ENCODE peak calls at places on chromosome 13, in nine cellular contexts. One of them, this sample, is unnamed.

GRCh38 chr13:43874512-43875092 is 4.9 kb downstream of the CCDC122 start:
- DNase-seq in heart right ventricle: no peak
- DNase-seq in PC-9: no peak
- DNase-seq in transverse colon: no peak
- DNase-seq in thoracic aorta: no peak
- DNase-seq in uterus: no peak
- DNase-seq in adrenal gland: no peak
- DNase-seq in fibroblast of lung: peak
- DNase-seq in endothelial cell of umbilical vein: peak
- DNase-seq in this sample: no peak

GRCh38 chr13:100789968-100790367 is 115.4 kb upstream of the TMTC4 start:
- DNase-seq in transverse colon: no peak
- DNase-seq in heart right ventricle: no peak
- DNase-seq in PC-9: no peak
- DNase-seq in uterus: no peak
- DNase-seq in adrenal gland: no peak
- DNase-seq in fibroblast of lung: no peak
- DNase-seq in thoracic aorta: no peak
- DNase-seq in endothelial cell of umbilical vein: no peak
- DNase-seq in this sample: no peak

GRCh38 chr13:43767351-43767901 is 19.3 kb downstream of the ENOX1 start:
- DNase-seq in thoracic aorta: no peak
- DNase-seq in fibroblast of lung: peak
- DNase-seq in heart right ventricle: peak
- DNase-seq in PC-9: no peak
- DNase-seq in endothelial cell of umbilical vein: no peak
- DNase-seq in uterus: peak
- DNase-seq in transverse colon: no peak
- DNase-seq in adrenal gland: peak
- DNase-seq in this sample: no peak

GRCh38 chr13:100333141-100333540 is 244.2 kb downstream of the PCCA start:
- DNase-seq in endothelial cell of umbilical vein: no peak
- DNase-seq in adrenal gland: no peak
- DNase-seq in PC-9: no peak
- DNase-seq in uterus: no peak
- DNase-seq in thoracic aorta: no peak
- DNase-seq in transverse colon: no peak
- DNase-seq in heart right ventricle: no peak
- DNase-seq in fibroblast of lung: no peak
- DNase-seq in this sample: no peak

GRCh38 chr13:99766641-99767045 is 204.9 kb downstream of the ZIC5 start:
- DNase-seq in heart right ventricle: no peak
- DNase-seq in PC-9: no peak
- DNase-seq in transverse colon: no peak
- DNase-seq in endothelial cell of umbilical vein: no peak
- DNase-seq in adrenal gland: no peak
- DNase-seq in thoracic aorta: no peak
- DNase-seq in uterus: no peak
- DNase-seq in fibroblast of lung: no peak
- DNase-seq in this sample: no peak

GRCh38 chr13:114053026-114053425 is 79.2 kb upstream of the C13orf46 start:
- DNase-seq in uterus: no peak
- DNase-seq in adrenal gland: no peak
- DNase-seq in PC-9: no peak
- DNase-seq in endothelial cell of umbilical vein: no peak
- DNase-seq in transverse colon: no peak
- DNase-seq in heart right ventricle: no peak
- DNase-seq in fibroblast of lung: peak
- DNase-seq in thoracic aorta: no peak
- DNase-seq in this sample: no peak

GRCh38 chr13:48449656-48450055 is 36.7 kb upstream of the LPAR6 start:
- DNase-seq in heart right ventricle: no peak
- DNase-seq in thoracic aorta: no peak
- DNase-seq in transverse colon: no peak
- DNase-seq in fibroblast of lung: peak
- DNase-seq in uterus: no peak
- DNase-seq in adrenal gland: no peak
- DNase-seq in endothelial cell of umbilical vein: no peak
- DNase-seq in PC-9: no peak
- DNase-seq in this sample: no peak

GRCh38 chr13:101925731-101926130 is 473.3 kb downstream of the ITGBL1 start:
- DNase-seq in fibroblast of lung: no peak
- DNase-seq in transverse colon: no peak
- DNase-seq in thoracic aorta: no peak
- DNase-seq in heart right ventricle: no peak
- DNase-seq in PC-9: no peak
- DNase-seq in endothelial cell of umbilical vein: no peak
- DNase-seq in uterus: no peak
- DNase-seq in adrenal gland: no peak
- DNase-seq in this sample: no peak

GRCh38 chr13:84542348-84542747 is 660.1 kb upstream of the SLITRK1 start:
- DNase-seq in uterus: no peak
- DNase-seq in heart right ventricle: no peak
- DNase-seq in fibroblast of lung: no peak
- DNase-seq in adrenal gland: no peak
- DNase-seq in transverse colon: no peak
- DNase-seq in PC-9: no peak
- DNase-seq in endothelial cell of umbilical vein: no peak
- DNase-seq in thoracic aorta: no peak
- DNase-seq in this sample: no peak

GRCh38 chr13:97018029-97018819 is 23.9 kb upstream of the OXGR1 start:
- DNase-seq in adrenal gland: peak
- DNase-seq in fibroblast of lung: peak
- DNase-seq in heart right ventricle: peak
- DNase-seq in uterus: no peak
- DNase-seq in PC-9: peak
- DNase-seq in thoracic aorta: no peak
- DNase-seq in endothelial cell of umbilical vein: peak
- DNase-seq in transverse colon: peak
- DNase-seq in this sample: no peak

GRCh38 chr13:36778083-36778671 is 40.8 kb upstream of the RFXAP start:
- DNase-seq in adrenal gland: no peak
- DNase-seq in PC-9: peak
- DNase-seq in fibroblast of lung: peak
- DNase-seq in uterus: no peak
- DNase-seq in transverse colon: no peak
- DNase-seq in heart right ventricle: no peak
- DNase-seq in endothelial cell of umbilical vein: no peak
- DNase-seq in thoracic aorta: no peak
- DNase-seq in this sample: no peak

GRCh38 chr13:20995245-20995829 is 66.0 kb downstream of the LATS2 start:
- DNase-seq in fibroblast of lung: no peak
- DNase-seq in PC-9: no peak
- DNase-seq in endothelial cell of umbilical vein: no peak
- DNase-seq in heart right ventricle: no peak
- DNase-seq in thoracic aorta: no peak
- DNase-seq in uterus: no peak
- DNase-seq in adrenal gland: peak
- DNase-seq in transverse colon: no peak
- DNase-seq in this sample: peak

GRCh38 chr13:95784161-95784880 is 107.4 kb downstream of the DNAJC3 start:
- DNase-seq in heart right ventricle: no peak
- DNase-seq in adrenal gland: no peak
- DNase-seq in endothelial cell of umbilical vein: peak
- DNase-seq in transverse colon: no peak
- DNase-seq in PC-9: no peak
- DNase-seq in uterus: no peak
- DNase-seq in thoracic aorta: no peak
- DNase-seq in fibroblast of lung: peak
- DNase-seq in this sample: no peak

GRCh38 chr13:52862358-52863206 is 14.1 kb upstream of the PCDH8 start:
- DNase-seq in fibroblast of lung: no peak
- DNase-seq in transverse colon: peak
- DNase-seq in adrenal gland: peak
- DNase-seq in thoracic aorta: no peak
- DNase-seq in uterus: no peak
- DNase-seq in heart right ventricle: no peak
- DNase-seq in PC-9: peak
- DNase-seq in endothelial cell of umbilical vein: peak
- DNase-seq in this sample: no peak

GRCh38 chr13:27583645-27584044 is 36.7 kb downstream of the LNX2 start:
- DNase-seq in PC-9: no peak
- DNase-seq in adrenal gland: no peak
- DNase-seq in endothelial cell of umbilical vein: peak
- DNase-seq in thoracic aorta: no peak
- DNase-seq in uterus: no peak
- DNase-seq in heart right ventricle: no peak
- DNase-seq in fibroblast of lung: no peak
- DNase-seq in transverse colon: no peak
- DNase-seq in this sample: no peak

DNA sequence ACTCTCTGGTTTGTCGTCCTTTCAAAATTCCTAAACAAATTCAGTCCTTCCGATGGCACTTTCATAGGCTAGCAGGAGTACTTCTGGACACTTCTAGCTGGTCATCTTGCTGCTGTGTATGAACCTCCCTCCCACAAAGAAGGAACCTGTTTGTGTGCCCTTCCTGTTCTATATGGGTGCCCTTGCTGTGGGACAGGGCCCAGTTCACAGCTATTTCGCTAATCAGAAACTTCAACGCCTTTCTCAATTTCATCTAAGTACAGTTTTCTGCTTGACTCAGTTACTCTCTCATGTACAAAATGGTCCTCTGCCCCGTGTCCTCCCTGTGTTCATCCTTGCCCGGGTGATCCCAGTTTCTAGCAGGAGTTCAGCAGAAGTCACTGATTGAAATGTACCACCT is 96.1 kb downstream of the STARD13 start:
- DNase-seq in adrenal gland: no peak
- DNase-seq in PC-9: no peak
- DNase-seq in thoracic aorta: no peak
- DNase-seq in endothelial cell of umbilical vein: no peak
- DNase-seq in transverse colon: no peak
- DNase-seq in heart right ventricle: no peak
- DNase-seq in fibroblast of lung: no peak
- DNase-seq in uterus: no peak
- DNase-seq in this sample: no peak
- H3K27ac ChIP-seq in adrenal gland: no peak
- H3K27ac ChIP-seq in PC-9: no peak
- H3K27ac ChIP-seq in thoracic aorta: no peak
- H3K27ac ChIP-seq in endothelial cell of umbilical vein: peak
- H3K27ac ChIP-seq in transverse colon: peak
- H3K27ac ChIP-seq in heart right ventricle: peak
- H3K27ac ChIP-seq in fibroblast of lung: peak
- H3K27ac ChIP-seq in uterus: peak
- H3K27ac ChIP-seq in this sample: peak

GRCh38 chr13:33867472-33867871 is 49.5 kb downstream of the RFC3 start:
- DNase-seq in PC-9: no peak
- DNase-seq in adrenal gland: no peak
- DNase-seq in transverse colon: no peak
- DNase-seq in uterus: no peak
- DNase-seq in fibroblast of lung: no peak
- DNase-seq in heart right ventricle: no peak
- DNase-seq in thoracic aorta: no peak
- DNase-seq in endothelial cell of umbilical vein: no peak
- DNase-seq in this sample: no peak
- TF ChIP-seq CTCF in PC-9: no peak
- TF ChIP-seq CTCF in adrenal gland: no peak
- TF ChIP-seq CTCF in transverse colon: no peak
- TF ChIP-seq CTCF in uterus: no peak
- TF ChIP-seq CTCF in fibroblast of lung: peak
- TF ChIP-seq CTCF in heart right ventricle: no peak
- TF ChIP-seq CTCF in thoracic aorta: no peak
- TF ChIP-seq CTCF in endothelial cell of umbilical vein: peak
- TF ChIP-seq CTCF in this sample: no peak

GRCh38 chr13:51266642-51267041 is 44.4 kb downstream of the FAM124A start:
- DNase-seq in transverse colon: no peak
- DNase-seq in uterus: no peak
- DNase-seq in thoracic aorta: no peak
- DNase-seq in PC-9: no peak
- DNase-seq in fibroblast of lung: no peak
- DNase-seq in adrenal gland: no peak
- DNase-seq in heart right ventricle: no peak
- DNase-seq in endothelial cell of umbilical vein: no peak
- DNase-seq in this sample: no peak
- H3K27ac ChIP-seq in transverse colon: no peak
- H3K27ac ChIP-seq in uterus: no peak
- H3K27ac ChIP-seq in thoracic aorta: no peak
- H3K27ac ChIP-seq in PC-9: no peak
- H3K27ac ChIP-seq in fibroblast of lung: no peak
- H3K27ac ChIP-seq in adrenal gland: no peak
- H3K27ac ChIP-seq in heart right ventricle: peak
- H3K27ac ChIP-seq in endothelial cell of umbilical vein: no peak
- H3K27ac ChIP-seq in this sample: no peak

GRCh38 chr13:23598371-23598770 is 28.2 kb downstream of the TNFRSF19 start:
- DNase-seq in PC-9: no peak
- DNase-seq in fibroblast of lung: no peak
- DNase-seq in adrenal gland: no peak
- DNase-seq in endothelial cell of umbilical vein: no peak
- DNase-seq in uterus: no peak
- DNase-seq in transverse colon: no peak
- DNase-seq in thoracic aorta: no peak
- DNase-seq in heart right ventricle: no peak
- DNase-seq in this sample: no peak

GRCh38 chr13:23600534-23600933 is 30.3 kb downstream of the TNFRSF19 start:
- DNase-seq in fibroblast of lung: no peak
- DNase-seq in heart right ventricle: no peak
- DNase-seq in PC-9: no peak
- DNase-seq in thoracic aorta: no peak
- DNase-seq in transverse colon: no peak
- DNase-seq in endothelial cell of umbilical vein: no peak
- DNase-seq in uterus: no peak
- DNase-seq in adrenal gland: no peak
- DNase-seq in this sample: no peak

GRCh38 chr13:23600100-23600499 is 29.9 kb downstream of the TNFRSF19 start:
- DNase-seq in thoracic aorta: no peak
- DNase-seq in transverse colon: no peak
- DNase-seq in adrenal gland: no peak
- DNase-seq in uterus: no peak
- DNase-seq in heart right ventricle: no peak
- DNase-seq in PC-9: no peak
- DNase-seq in fibroblast of lung: no peak
- DNase-seq in endothelial cell of umbilical vein: no peak
- DNase-seq in this sample: no peak

GRCh38 chr13:23599083-23599925 is 29.1 kb downstream of the TNFRSF19 start:
- DNase-seq in transverse colon: no peak
- DNase-seq in uterus: no peak
- DNase-seq in endothelial cell of umbilical vein: no peak
- DNase-seq in PC-9: peak
- DNase-seq in thoracic aorta: no peak
- DNase-seq in adrenal gland: no peak
- DNase-seq in fibroblast of lung: no peak
- DNase-seq in heart right ventricle: no peak
- DNase-seq in this sample: no peak
- TF ChIP-seq CTCF in transverse colon: no peak
- TF ChIP-seq CTCF in uterus: no peak
- TF ChIP-seq CTCF in endothelial cell of umbilical vein: no peak
- TF ChIP-seq CTCF in PC-9: no peak
- TF ChIP-seq CTCF in thoracic aorta: no peak
- TF ChIP-seq CTCF in adrenal gland: no peak
- TF ChIP-seq CTCF in fibroblast of lung: no peak
- TF ChIP-seq CTCF in heart right ventricle: no peak
- TF ChIP-seq CTCF in this sample: no peak

DNA sequence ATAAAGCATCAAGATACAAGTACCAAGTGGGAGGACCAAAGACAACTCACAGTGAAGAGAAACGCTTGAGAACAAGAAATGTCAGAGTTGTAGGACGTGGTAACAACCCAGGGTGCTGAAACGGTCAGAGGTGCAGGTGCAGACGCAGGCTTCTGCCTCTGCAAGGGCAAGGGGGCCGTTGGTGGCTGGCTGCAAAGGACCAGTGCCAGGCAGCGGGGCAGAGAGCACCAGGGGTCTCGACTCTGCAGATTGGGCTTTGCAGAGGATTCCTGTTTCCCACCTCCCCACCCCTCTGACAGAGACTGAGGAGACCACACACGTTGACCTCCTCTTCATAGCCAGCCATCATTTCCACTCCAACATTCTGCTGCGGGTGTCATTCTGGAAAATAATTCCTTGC is 38.3 kb downstream of the RAB20 start:
- DNase-seq in transverse colon: no peak
- DNase-seq in heart right ventricle: no peak
- DNase-seq in fibroblast of lung: no peak
- DNase-seq in PC-9: no peak
- DNase-seq in endothelial cell of umbilical vein: no peak
- DNase-seq in adrenal gland: no peak
- DNase-seq in uterus: no peak
- DNase-seq in thoracic aorta: no peak
- DNase-seq in this sample: no peak
- H3K27ac ChIP-seq in transverse colon: peak
- H3K27ac ChIP-seq in heart right ventricle: peak
- H3K27ac ChIP-seq in fibroblast of lung: no peak
- H3K27ac ChIP-seq in PC-9: no peak
- H3K27ac ChIP-seq in endothelial cell of umbilical vein: no peak
- H3K27ac ChIP-seq in adrenal gland: peak
- H3K27ac ChIP-seq in uterus: no peak
- H3K27ac ChIP-seq in thoracic aorta: peak
- H3K27ac ChIP-seq in this sample: peak

This sample was measured in coronary artery.